ENCODE peak calls at places on chromosomes 16 and 17, in eight cellular contexts. Z, A, Y, X, O, F, T and G are unnamed samples.

GRCh38 chr17:40309938-40310510 is 1.0 kb downstream of the RARA start:
- DNase-seq in Z (no peak), A (no peak), Y (no peak), X (no peak), O (peak; percentile 31), F (no peak), T (no peak), G (no peak)

GRCh38 chr17:49851387-49852291 is 3.8 kb upstream of the TAC4 start:
- DNase-seq in Z (peak; percentile 59), A (peak; percentile 61), Y (no peak), X (peak; percentile 50), O (peak; percentile 74), F (peak; percentile 44), T (peak; percentile 15), G (peak; percentile 72)

GRCh38 chr16:83699817-83700216 is 108.0 kb upstream of the HSBP1 start:
- DNase-seq in Z (no peak), A (no peak), Y (no peak), X (no peak), O (no peak), F (no peak), T (no peak), G (no peak)

GRCh38 chr17:35895602-35896001 is 15.4 kb upstream of the CCL5 start:
- DNase-seq in Z (no peak), A (no peak), Y (no peak), X (no peak), O (no peak), F (no peak), T (no peak), G (no peak)

GRCh38 chr16:50438041-50438437 is 69.3 kb upstream of the BRD7 start:
- DNase-seq in Z (no peak), A (no peak), Y (no peak), X (no peak), O (no peak), F (no peak), T (no peak), G (no peak)

GRCh38 chr17:47942568-47942967 is 1.2 kb downstream of the PNPO start:
- DNase-seq in Z (no peak), A (no peak), Y (no peak), X (no peak), O (no peak), F (no peak), T (no peak), G (no peak)

GRCh38 chr17:61404702-61405046 is 5.0 kb downstream of the TBX2 start:
- DNase-seq in Z (no peak), A (no peak), Y (no peak), X (peak; percentile 12), O (no peak), F (no peak), T (no peak), G (no peak)

GRCh38 chr16:11063432-11064201 is 119.3 kb downstream of the CLEC16A start:
- DNase-seq in Z (no peak), A (no peak), Y (no peak), X (no peak), O (no peak), F (no peak), T (no peak), G (no peak)

GRCh38 chr16:66270333-66270927 is 96.1 kb upstream of the CDH5 start:
- DNase-seq in Z (peak; percentile 61), A (peak; percentile 58), Y (no peak), X (peak; percentile 53), O (peak; percentile 70), F (peak; percentile 17), T (no peak), G (peak; percentile 23)

GRCh38 chr17:79124513-79125209 is 50.0 kb downstream of the ENGASE start:
- DNase-seq in Z (no peak), A (no peak), Y (no peak), X (no peak), O (no peak), F (no peak), T (no peak), G (no peak)

GRCh38 chr16:27839419-27839818 is 224.1 kb downstream of the GSG1L start:
- DNase-seq in Z (no peak), A (no peak), Y (no peak), X (no peak), O (peak; percentile 4), F (no peak), T (no peak), G (no peak)

GRCh38 chr17:82791532-82791931 is 39.7 kb downstream of the TBCD start:
- DNase-seq in Z (no peak), A (no peak), Y (no peak), X (peak; percentile 43), O (peak; percentile 51), F (no peak), T (peak; percentile 77), G (no peak)

GRCh38 chr16:85448557-85449194 is 164.4 kb upstream of the GSE1 start:
- DNase-seq in Z (peak; percentile 71), A (peak; percentile 29), Y (no peak), X (peak; percentile 47), O (no peak), F (peak; percentile 88), T (no peak), G (no peak)

GRCh38 chr17:77783991-77784820 is 174.3 kb upstream of the TNRC6C start:
- DNase-seq in Z (no peak), A (peak; percentile 31), Y (no peak), X (no peak), O (no peak), F (no peak), T (no peak), G (no peak)

GRCh38 chr16:72561-73537 is at the start of gene RHBDF1:
- DNase-seq in Z (peak; percentile 73), A (peak; percentile 28), Y (no peak), X (peak; percentile 52), O (peak; percentile 63), F (peak; percentile 58), T (no peak), G (no peak)

DNA sequence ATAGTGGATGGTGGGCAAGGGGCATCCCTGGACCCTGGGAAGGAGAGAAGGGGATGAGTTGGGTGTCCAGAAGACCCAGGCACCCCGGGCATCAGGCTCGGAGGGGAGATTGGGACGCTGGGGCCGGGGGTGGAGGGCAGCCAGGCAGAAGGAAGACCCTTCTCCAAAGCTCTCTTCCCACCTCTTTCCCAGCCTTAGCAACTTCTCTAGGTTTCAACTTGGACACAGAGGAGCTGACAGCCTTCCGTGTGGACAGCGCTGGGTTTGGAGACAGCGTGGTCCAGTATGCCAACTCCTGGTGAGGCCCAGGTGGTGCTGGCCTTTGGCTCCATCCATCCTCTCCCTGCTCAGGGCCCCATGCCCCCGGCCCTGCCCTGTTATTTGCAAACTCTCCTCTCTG is 725 bp downstream of the ITGAX start:
- DNase-seq in Z (no peak), A (no peak), Y (no peak), X (no peak), O (no peak), F (no peak), T (no peak), G (no peak)
- H3K4me3 ChIP-seq in Z (no peak overlapping the region), A (no peak overlapping the region), Y (peak overlapping the region; percentile 2), X (no peak overlapping the region), O (no peak overlapping the region), F (no peak overlapping the region), T (no peak overlapping the region), G (no peak overlapping the region)

GRCh38 chr17:7213895-7214299 is 5.7 kb downstream of the DLG4 start:
- DNase-seq in Z (peak; percentile 79), A (peak; percentile 81), Y (no peak), X (peak; percentile 87), O (peak; percentile 49), F (peak; percentile 86), T (no peak), G (no peak)
- TF ChIP-seq CTCF in Z (peak; percentile 12), A (peak; percentile 52), Y (peak; percentile 8), X (no peak), O (peak; percentile 60), F (peak; percentile 16), T (peak; percentile 53), G (no peak)

GRCh38 chr17:36951390-36951789 is 2.6 kb downstream of the AATF start:
- DNase-seq in Z (no peak), A (no peak), Y (no peak), X (no peak), O (no peak), F (no peak), T (no peak), G (no peak)
- H3K4me3 ChIP-seq in Z (no peak overlapping the region), A (no peak overlapping the region), Y (no peak overlapping the region), X (no peak overlapping the region), O (no peak overlapping the region), F (no peak overlapping the region), T (no peak overlapping the region), G (no peak overlapping the region)

DNA sequence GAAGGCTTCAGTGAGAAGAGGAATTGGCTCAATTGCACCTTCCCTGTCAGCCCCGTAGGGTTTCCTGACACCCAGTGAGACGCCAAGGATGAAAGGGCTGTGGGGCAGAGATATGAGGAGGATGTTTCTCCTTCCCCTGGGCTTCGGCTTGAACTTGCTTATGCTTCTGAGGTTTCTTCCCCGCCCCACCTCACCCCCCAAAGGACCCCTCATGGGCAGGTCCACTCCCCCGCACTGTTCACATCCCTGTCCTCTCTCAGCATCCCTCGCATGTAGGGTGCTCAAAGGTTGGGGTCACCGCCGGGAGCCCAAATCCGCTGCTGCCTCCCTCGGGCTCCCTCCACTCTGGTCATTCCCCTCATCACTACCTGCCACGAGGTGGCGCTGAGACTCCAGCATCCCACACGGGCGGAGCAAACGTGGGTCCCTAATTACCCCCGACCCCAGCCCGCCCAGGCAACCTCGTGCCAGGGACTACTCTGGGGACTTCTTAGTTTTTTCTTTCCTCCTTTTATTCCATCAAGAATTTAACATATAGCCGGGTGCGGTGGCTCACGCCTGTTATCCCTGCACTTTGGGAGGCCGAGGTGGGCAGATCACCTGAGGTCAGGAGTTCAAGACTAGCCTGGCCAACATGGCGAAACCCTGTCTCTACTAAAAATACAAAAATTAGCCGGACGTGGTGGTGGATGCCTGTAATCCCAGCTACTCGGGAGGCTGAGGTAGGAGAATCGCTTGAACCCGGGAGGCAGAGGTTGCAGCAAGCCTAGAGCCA is 3.3 kb upstream of the TRARG1 start:
- DNase-seq in Z (peak; percentile 71), A (peak; percentile 64), Y (no peak), X (peak; percentile 47), O (peak; percentile 50), F (peak; percentile 37), T (no peak), G (peak; percentile 61)
- TF ChIP-seq CTCF in Z (peak; percentile 82), A (peak; percentile 89), Y (peak; percentile 76), X (peak; percentile 66), O (peak; percentile 68), F (peak; percentile 48), T (peak; percentile 85), G (peak; percentile 12)